ENCODE peak calls at places on chromosomes 7 and 10, in four cellular contexts. F is NCI-H345; O is CD8-positive, alpha-beta T cell; K is hepatocyte. A is an unnamed sample.

GRCh38 chr7:142581341-142581740 is 167.9 kb upstream of the PRSS1 start:
- DNase-seq in F (no peak), O (no peak), K (no peak), A (no peak)

GRCh38 chr7:124724516-124725192 is 40.9 kb downstream of the GPR37 start:
- DNase-seq in F (no peak), O (no peak), K (no peak), A (no peak)

GRCh38 chr10:19498348-19499290 is 317.6 kb upstream of the PLXDC2 start:
- DNase-seq in F (no peak), O (no peak), K (no peak), A (peak; percentile 3)

GRCh38 chr7:154881526-154881925 is 121.4 kb downstream of the PAXIP1 start:
- DNase-seq in F (no peak), O (no peak), K (no peak), A (no peak)

GRCh38 chr7:95794917-95795515 is 22.7 kb downstream of the DYNC1I1 start:
- DNase-seq in F (no peak), O (no peak), K (peak; percentile 31), A (no peak)

GRCh38 chr10:58385784-58386112 is 538 bp downstream of the TFAM start:
- DNase-seq in F (no peak), O (peak; percentile 15), K (peak; percentile 65), A (peak; percentile 37)

GRCh38 chr10:71339796-71340589 is 20.9 kb downstream of the SLC29A3 start:
- DNase-seq in F (no peak), O (peak; percentile 3), K (peak; percentile 86), A (no peak)

GRCh38 chr10:8298871-8299570 is 244.5 kb downstream of the GATA3 start:
- DNase-seq in F (no peak), O (no peak), K (no peak), A (no peak)

GRCh38 chr7:28571405-28571804 is 159.1 kb downstream of the CREB5 start:
- DNase-seq in F (no peak), O (no peak), K (no peak), A (no peak)

GRCh38 chr10:95241533-95241932 is 47.5 kb downstream of the ACSM6 start:
- DNase-seq in F (peak; percentile 72), O (no peak), K (no peak), A (no peak)

GRCh38 chr7:131546126-131546525 is 10.3 kb downstream of the PODXL start:
- DNase-seq in F (no peak), O (no peak), K (no peak), A (no peak)

GRCh38 chr10:29470843-29471482 is 163.8 kb downstream of the SVIL start:
- DNase-seq in F (no peak), O (no peak), K (peak; percentile 34), A (peak; percentile 9)

GRCh38 chr7:27199820-27200760 is at the start of gene HOXA13:
- DNase-seq in F (peak; percentile 70), O (no peak), K (peak; percentile 89), A (no peak)

GRCh38 chr10:120409816-120410215 is 47.2 kb upstream of the PLPP4 start:
- DNase-seq in F (no peak), O (no peak), K (no peak), A (no peak)

GRCh38 chr10:47405829-47406547 is 21.9 kb upstream of the ZNF488 start:
- DNase-seq in F (no peak), O (no peak), K (no peak), A (no peak)

GRCh38 chr10:8044908-8045727 is 9.4 kb upstream of the GATA3 start:
- DNase-seq in F (no peak), O (no peak), K (peak; percentile 25), A (no peak)

A was measured in gastrocnemius medialis.